ENCODE peak calls at places on chromosomes 11 and 22, in eight cellular contexts. M, P, U, X, G, E, F and R are unnamed samples.
A peak's percentile ranks its signal among the peaks of the same experiment; 100 is the strongest.

GRCh38 chr11:66728760-66729385 is at the start of gene SPTBN2:
- DNase-seq in M (peak; percentile 36), P (peak; percentile 43), U (peak; percentile 48), X (no peak), G (peak; percentile 18), E (no peak), F (peak; percentile 75), R (no peak)

GRCh38 chr11:105942951-105943350 is 79.1 kb downstream of the MSANTD4 start:
- DNase-seq in M (no peak), P (no peak), U (no peak), X (peak; percentile 12), G (no peak), E (no peak), F (no peak), R (no peak)

GRCh38 chr11:15127341-15127740 is 12.6 kb downstream of the INSC start:
- DNase-seq in M (no peak), P (no peak), U (peak; percentile 25), X (peak; percentile 81), G (peak; percentile 91), E (no peak), F (no peak), R (peak; percentile 71)

GRCh38 chr22:20175597-20175900 is 24.7 kb upstream of the CCDC188 start:
- DNase-seq in M (no peak), P (no peak), U (no peak), X (peak; percentile 24), G (peak; percentile 25), E (no peak), F (no peak), R (no peak)

GRCh38 chr11:26992031-26992541 is 1.8 kb upstream of the FIBIN start:
- DNase-seq in M (no peak), P (no peak), U (no peak), X (peak; percentile 93), G (peak; percentile 92), E (no peak), F (no peak), R (peak; percentile 88)

GRCh38 chr11:32310218-32310601 is 125.1 kb downstream of the WT1 start:
- DNase-seq in M (no peak), P (peak; percentile 35), U (no peak), X (no peak), G (no peak), E (no peak), F (no peak), R (no peak)

GRCh38 chr11:18754308-18754707 is 28.3 kb upstream of the IGSF22 start:
- DNase-seq in M (no peak), P (no peak), U (no peak), X (peak; percentile 52), G (no peak), E (no peak), F (no peak), R (peak; percentile 27)

GRCh38 chr11:76493626-76494539 is 49.1 kb downstream of the EMSY start:
- DNase-seq in M (no peak), P (no peak), U (no peak), X (no peak), G (no peak), E (no peak), F (no peak), R (no peak)

GRCh38 chr11:104238916-104239315 is 75.0 kb upstream of the PDGFD start:
- DNase-seq in M (no peak), P (no peak), U (no peak), X (no peak), G (no peak), E (no peak), F (no peak), R (no peak)

GRCh38 chr22:45006101-45006872 is 3.5 kb downstream of the PHF21B start:
- DNase-seq in M (no peak), P (peak; percentile 37), U (no peak), X (no peak), G (peak; percentile 6), E (no peak), F (no peak), R (no peak)

GRCh38 chr11:56885182-56885581 is 103.5 kb upstream of the OR5AK2 start:
- DNase-seq in M (no peak), P (peak; percentile 32), U (peak; percentile 51), X (no peak), G (no peak), E (no peak), F (peak; percentile 30), R (peak; percentile 28)

GRCh38 chr22:19873960-19874306 is 19.3 kb upstream of the GNB1L start:
- DNase-seq in M (no peak), P (no peak), U (no peak), X (no peak), G (no peak), E (no peak), F (no peak), R (no peak)

GRCh38 chr11:61907282-61907681 is 10.1 kb downstream of the RAB3IL1 start:
- DNase-seq in M (no peak), P (no peak), U (no peak), X (no peak), G (no peak), E (no peak), F (peak; percentile 33), R (no peak)

GRCh38 chr22:47380692-47381091 is 618.2 kb downstream of the TBC1D22A start:
- DNase-seq in M (no peak), P (no peak), U (no peak), X (no peak), G (no peak), E (no peak), F (no peak), R (no peak)

GRCh38 chr22:47176573-47177333 is 414.3 kb downstream of the TBC1D22A start:
- DNase-seq in M (no peak), P (no peak), U (no peak), X (no peak), G (no peak), E (no peak), F (no peak), R (no peak)

GRCh38 chr11:13834463-13834862 is 128.1 kb upstream of the SPON1 start:
- DNase-seq in M (peak; percentile 40), P (no peak), U (peak; percentile 12), X (no peak), G (no peak), E (no peak), F (peak; percentile 65), R (no peak)

GRCh38 chr11:22454461-22454860 is 116.3 kb downstream of the SLC17A6 start:
- DNase-seq in M (no peak), P (no peak), U (no peak), X (peak; percentile 42), G (no peak), E (no peak), F (no peak), R (no peak)
- H2AFZ ChIP-seq in M (no peak overlapping the region), P (peak overlapping the region; percentile 8), U (peak overlapping the region; percentile 54), X (no peak overlapping the region), G (peak overlapping the region; percentile 65), E (no peak overlapping the region), F (no peak overlapping the region), R (peak overlapping the region; percentile 43)

GRCh38 chr11:114343020-114343419 is 46.8 kb downstream of the NNMT start:
- DNase-seq in M (no peak), P (no peak), U (no peak), X (no peak), G (no peak), E (no peak), F (no peak), R (no peak)

GRCh38 chr11:114342476-114342875 is 46.3 kb downstream of the NNMT start:
- DNase-seq in M (no peak), P (no peak), U (no peak), X (no peak), G (no peak), E (no peak), F (no peak), R (no peak)

GRCh38 chr11:114343493-114343892 is 47.3 kb downstream of the NNMT start:
- DNase-seq in M (no peak), P (no peak), U (no peak), X (no peak), G (no peak), E (no peak), F (no peak), R (no peak)

GRCh38 chr11:114344494-114344893 is 48.3 kb downstream of the NNMT start:
- DNase-seq in M (no peak), P (no peak), U (no peak), X (no peak), G (no peak), E (no peak), F (no peak), R (no peak)

GRCh38 chr11:114340311-114341131 is 44.3 kb downstream of the NNMT start:
- DNase-seq in M (peak; percentile 72), P (peak; percentile 82), U (peak; percentile 85), X (peak; percentile 82), G (peak; percentile 92), E (peak; percentile 51), F (peak; percentile 83), R (peak; percentile 57)
- H3K4me3 ChIP-seq in M (no peak overlapping the region), P (no peak overlapping the region), U (peak overlapping the region; percentile 54), X (no peak overlapping the region), G (peak overlapping the region; percentile 76), E (peak overlapping the region; percentile 6), F (no peak overlapping the region), R (no peak overlapping the region)

GRCh38 chr22:48646216-48646925 is 1181.3 kb downstream of the BRD1 start:
- DNase-seq in M (no peak), P (no peak), U (no peak), X (no peak), G (no peak), E (no peak), F (no peak), R (no peak)

GRCh38 chr22:48644997-48645396 is 1182.7 kb downstream of the BRD1 start:
- DNase-seq in M (no peak), P (no peak), U (no peak), X (no peak), G (no peak), E (no peak), F (no peak), R (no peak)

GRCh38 chr22:48647051-48647450 is 1180.6 kb downstream of the BRD1 start:
- DNase-seq in M (no peak), P (no peak), U (no peak), X (no peak), G (no peak), E (no peak), F (no peak), R (no peak)

GRCh38 chr22:48644108-48644507 is 1183.6 kb downstream of the BRD1 start:
- DNase-seq in M (no peak), P (no peak), U (no peak), X (no peak), G (peak; percentile 44), E (no peak), F (no peak), R (no peak)

GRCh38 chr22:48645766-48646165 is 1181.9 kb downstream of the BRD1 start:
- DNase-seq in M (no peak), P (no peak), U (no peak), X (no peak), G (no peak), E (no peak), F (no peak), R (no peak)
- H3K9me3 ChIP-seq in M (no peaks in the 10 kb centered on the region), P (no peaks in the 10 kb centered on the region), U (no peaks in the 10 kb centered on the region), X (peaks cover 63% of the 10 kb centered on the region), G (no peaks in the 10 kb centered on the region), E (no peaks in the 10 kb centered on the region), F (no peaks in the 10 kb centered on the region), R (peaks cover 58% of the 10 kb centered on the region)

GRCh38 chr11:89163686-89164085 is 14.0 kb upstream of the TYR start:
- DNase-seq in M (no peak), P (no peak), U (no peak), X (no peak), G (no peak), E (no peak), F (no peak), R (no peak)

DNA sequence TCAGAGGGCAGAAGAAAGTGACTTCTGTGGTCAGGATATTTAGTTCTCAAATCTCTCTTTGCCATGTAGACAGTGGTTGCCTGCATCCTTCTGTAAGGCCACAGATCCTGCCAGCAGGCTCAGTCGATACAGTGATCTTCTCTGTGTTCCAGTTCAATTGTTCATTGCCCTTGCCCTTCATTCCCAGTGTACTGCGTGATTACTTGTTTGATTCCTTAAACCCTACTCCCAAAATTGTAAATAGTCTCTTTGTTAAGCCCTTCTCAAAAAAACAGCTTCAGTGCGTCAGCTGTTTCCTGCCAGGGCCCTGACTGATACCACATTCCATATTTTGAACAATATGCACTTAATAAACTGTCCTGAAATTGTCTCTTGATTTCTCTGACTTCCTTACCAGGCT is 9.3 kb upstream of the TYR start:
- DNase-seq in M (no peak), P (no peak), U (no peak), X (no peak), G (no peak), E (no peak), F (no peak), R (no peak)
- H2AFZ ChIP-seq in M (no peak overlapping the region), P (no peak overlapping the region), U (no peak overlapping the region), X (no peak overlapping the region), G (no peak overlapping the region), E (no peak overlapping the region), F (no peak overlapping the region), R (no peak overlapping the region)